ENCODE peak calls at places on chromosomes 6 and 20, in ten cellular contexts. R is neuronal stem cell; K is SK-MEL-5; C is CD4-positive, alpha-beta T cell; W is AG10803; T is dermis blood vessel endothelial cell; F is NAMALWA; Y is BJ; O is smooth muscle cell of the brain vasculature; Z is H54. X is an unnamed sample.

GRCh38 chr6:92541457-92542060 is 877.8 kb downstream of the EPHA7 start:
- DNase-seq in W (no peak), T (peak; percentile 32), Z (no peak), O (no peak), F (no peak), R (no peak), C (no peak), K (no peak), Y (no peak), X (no peak)

GRCh38 chr6:149851461-149851860 is 12.7 kb downstream of the LRP11 start:
- DNase-seq in W (peak; percentile 73), O (no peak), K (no peak), C (no peak), R (no peak), T (no peak), F (no peak), Y (no peak), Z (no peak), X (no peak)

GRCh38 chr20:4154958-4155411 is 139.6 kb upstream of the RNF24 start:
- DNase-seq in R (no peak), T (no peak), Z (no peak), C (no peak), O (no peak), W (no peak), K (no peak), F (no peak), Y (no peak), X (no peak)

GRCh38 chr6:19849736-19850135 is 12.6 kb downstream of the ID4 start:
- DNase-seq in C (no peak), W (no peak), T (no peak), F (no peak), O (no peak), R (no peak), Y (no peak), K (peak; percentile 33), Z (no peak), X (no peak)

GRCh38 chr20:63054695-63055240 is 48.0 kb upstream of the BHLHE23 start:
- DNase-seq in K (no peak), F (no peak), Z (no peak), Y (no peak), O (no peak), R (no peak), C (peak; percentile 15), W (no peak), T (no peak), X (no peak)

GRCh38 chr6:53338304-53338703 is 10.4 kb downstream of the ELOVL5 start:
- DNase-seq in Z (no peak), F (no peak), C (no peak), O (no peak), R (no peak), T (no peak), W (no peak), Y (no peak), K (no peak), X (no peak)

GRCh38 chr6:46217671-46218131 is 46.9 kb upstream of the ENPP5 start:
- DNase-seq in Y (no peak), O (no peak), R (no peak), C (no peak), T (no peak), Z (no peak), K (no peak), F (peak; percentile 8), W (no peak), X (no peak)

GRCh38 chr6:138691595-138692057 is 81.9 kb upstream of the CCDC28A start:
- DNase-seq in Z (peak; percentile 11), F (peak; percentile 2), Y (no peak), R (peak; percentile 9), C (no peak), O (no peak), K (peak; percentile 65), W (peak; percentile 86), T (peak; percentile 72), X (peak; percentile 24)

GRCh38 chr6:160102956-160103824 is 18.4 kb upstream of the SLC22A1 start:
- DNase-seq in F (peak; percentile 66), T (peak; percentile 65), W (peak; percentile 43), R (peak; percentile 8), O (no peak), Z (no peak), C (no peak), K (peak; percentile 68), Y (no peak), X (peak; percentile 20)

GRCh38 chr20:63538204-63539091 is 1.3 kb upstream of the PTK6 start:
- DNase-seq in Y (no peak), W (peak; percentile 26), R (no peak), C (no peak), O (no peak), F (no peak), Z (peak; percentile 94), K (peak; percentile 68), T (peak; percentile 69), X (peak; percentile 95)

GRCh38 chr20:32674362-32674789 is 635 bp upstream of the C20orf203 start:
- DNase-seq in T (peak; percentile 80), K (peak; percentile 73), C (peak; percentile 74), O (no peak), Z (peak; percentile 66), W (peak; percentile 55), R (no peak), F (peak; percentile 78), Y (no peak), X (peak; percentile 78)

GRCh38 chr20:90651-91050 is 3.2 kb downstream of the DEFB125 start:
- DNase-seq in T (no peak), Y (no peak), O (no peak), W (no peak), K (no peak), Z (no peak), R (no peak), F (no peak), C (no peak), X (no peak)

GRCh38 chr6:17729223-17730077 is 22.7 kb upstream of the NUP153 start:
- DNase-seq in T (no peak), R (no peak), K (no peak), Y (no peak), C (no peak), F (no peak), W (peak; percentile 12), O (no peak), Z (no peak), X (no peak)

GRCh38 chr20:52490715-52491430 is 299.3 kb upstream of the ZFP64 start:
- DNase-seq in O (no peak), K (peak; percentile 49), F (no peak), T (peak; percentile 97), Z (peak; percentile 4), C (no peak), Y (peak; percentile 83), W (peak; percentile 95), R (no peak), X (peak; percentile 76)

GRCh38 chr20:48186915-48187314 is 401.6 kb upstream of the SULF2 start:
- DNase-seq in R (peak; percentile 35), O (no peak), F (no peak), W (peak; percentile 33), Y (no peak), T (no peak), K (no peak), Z (no peak), C (no peak), X (no peak)

GRCh38 chr20:32789896-32790750 is 27.9 kb downstream of the DNMT3B start:
- DNase-seq in R (peak; percentile 67), C (peak; percentile 74), Z (peak; percentile 81), O (no peak), K (peak; percentile 81), F (peak; percentile 76), W (peak; percentile 68), Y (no peak), T (peak; percentile 85), X (peak; percentile 92)

GRCh38 chr6:14883921-14884320 is 361.9 kb upstream of the JARID2 start:
- DNase-seq in R (no peak), Y (no peak), W (peak; percentile 56), C (no peak), F (no peak), K (no peak), O (no peak), Z (no peak), T (no peak), X (peak; percentile 48)

GRCh38 chr6:148291876-148292275 is 50.8 kb upstream of the SASH1 start:
- DNase-seq in Y (peak; percentile 39), F (no peak), C (no peak), O (no peak), W (peak; percentile 53), R (no peak), K (no peak), Z (no peak), T (peak; percentile 25), X (no peak)

GRCh38 chr6:124294572-124294971 is 490.9 kb downstream of the NKAIN2 start:
- DNase-seq in F (no peak), R (no peak), Z (no peak), K (no peak), Y (no peak), T (no peak), O (no peak), W (no peak), C (no peak), X (peak; percentile 21)

GRCh38 chr6:14889698-14890593 is 355.9 kb upstream of the JARID2 start:
- DNase-seq in F (no peak), K (no peak), T (no peak), R (no peak), W (no peak), Y (no peak), O (no peak), C (no peak), Z (no peak), X (no peak)

GRCh38 chr6:19873031-19873430 is 35.9 kb downstream of the ID4 start:
- DNase-seq in Z (no peak), Y (no peak), C (no peak), R (no peak), F (peak; percentile 21), T (no peak), W (no peak), K (peak; percentile 83), O (no peak), X (no peak)

GRCh38 chr20:43914697-43915208 is at the start of gene TOX2:
- DNase-seq in Z (peak; percentile 76), C (peak; percentile 59), T (peak; percentile 69), Y (no peak), K (peak; percentile 37), O (no peak), R (no peak), F (peak; percentile 19), W (peak; percentile 51), X (peak; percentile 93)

GRCh38 chr6:140475086-140475485 is 1100.6 kb upstream of the CITED2 start:
- DNase-seq in C (no peak), Z (no peak), F (no peak), O (no peak), R (no peak), T (no peak), Y (no peak), W (no peak), K (no peak), X (no peak)

GRCh38 chr6:139473239-139473701 is 98.8 kb upstream of the CITED2 start:
- DNase-seq in O (peak; percentile 55), T (no peak), K (no peak), R (no peak), Y (no peak), Z (peak; percentile 18), C (no peak), F (no peak), W (peak; percentile 20), X (no peak)

GRCh38 chr20:1205802-1206201 is 2.5 kb downstream of the C20orf202 start:
- DNase-seq in C (no peak), R (no peak), T (no peak), Y (no peak), W (no peak), F (no peak), K (no peak), Z (no peak), O (no peak), X (no peak)

GRCh38 chr20:13447385-13448180 is 191.1 kb downstream of the TASP1 start:
- DNase-seq in Z (no peak), R (no peak), T (no peak), O (no peak), Y (no peak), K (no peak), W (no peak), F (no peak), C (no peak), X (no peak)

GRCh38 chr6:51814418-51814817 is 273.0 kb downstream of the PKHD1 start:
- DNase-seq in W (no peak), K (no peak), T (no peak), C (peak; percentile 29), R (no peak), F (no peak), O (no peak), Y (no peak), Z (no peak), X (no peak)

GRCh38 chr20:38806855-38807655 is 1.6 kb downstream of the PPP1R16B start:
- DNase-seq in R (no peak), O (no peak), C (peak; percentile 37), W (no peak), Z (no peak), K (no peak), Y (no peak), F (peak; percentile 77), T (no peak), X (no peak)